ENCODE peak calls at places on chromosomes 12 and 14, in nine cellular contexts. X, P, T, U, B, M, F, W and I are unnamed samples.

GRCh38 chr12:104599985-104600712 is 143.4 kb downstream of the CHST11 start:
- DNase-seq in X (no peak), P (no peak), T (no peak), U (no peak), B (no peak), M (no peak), F (no peak), W (no peak), I (no peak)

GRCh38 chr12:22350817-22351371 is 16.4 kb upstream of the ST8SIA1 start:
- DNase-seq in X (no peak), P (no peak), T (no peak), U (no peak), B (no peak), M (no peak), F (no peak), W (no peak), I (no peak)

GRCh38 chr12:112126000-112126431 is 656 bp downstream of the TRAFD1 start:
- DNase-seq in X (no peak), P (no peak), T (no peak), U (no peak), B (peak), M (no peak), F (no peak), W (no peak), I (no peak)

GRCh38 chr14:54329082-54329695 is 67.6 kb upstream of the CDKN3 start:
- DNase-seq in X (peak), P (peak), T (peak), U (no peak), B (no peak), M (peak), F (no peak), W (no peak), I (no peak)

GRCh38 chr14:96589577-96589976 is 87.4 kb downstream of the PAPOLA start:
- DNase-seq in X (no peak), P (no peak), T (no peak), U (no peak), B (no peak), M (no peak), F (no peak), W (no peak), I (peak)

GRCh38 chr14:54564071-54564798 is 2.7 kb upstream of the SAMD4A start:
- DNase-seq in X (no peak), P (peak), T (peak), U (no peak), B (no peak), M (no peak), F (no peak), W (no peak), I (no peak)

GRCh38 chr14:57632649-57633048 is 139.0 kb upstream of the CCDC198 start:
- DNase-seq in X (no peak), P (no peak), T (no peak), U (no peak), B (no peak), M (no peak), F (no peak), W (no peak), I (no peak)

GRCh38 chr12:56293785-56294184 is 6.3 kb downstream of the CS start:
- DNase-seq in X (no peak), P (no peak), T (no peak), U (no peak), B (no peak), M (no peak), F (no peak), W (no peak), I (no peak)

GRCh38 chr12:30286345-30286926 is 409.2 kb downstream of the IPO8 start:
- DNase-seq in X (no peak), P (peak), T (peak), U (no peak), B (no peak), M (no peak), F (no peak), W (no peak), I (no peak)

GRCh38 chr12:115322275-115322674 is 638.3 kb upstream of the TBX3 start:
- DNase-seq in X (no peak), P (no peak), T (peak), U (no peak), B (no peak), M (no peak), F (no peak), W (no peak), I (no peak)

GRCh38 chr12:124567673-124568373 is 411 bp upstream of the NCOR2 start:
- DNase-seq in X (peak), P (peak), T (peak), U (peak), B (peak), M (no peak), F (peak), W (peak), I (peak)
- TF ChIP-seq POLR2A in X (no peak), P (peak), T (no peak), U (no peak), B (no peak), M (no peak), F (no peak), W (no peak), I (no peak)

DNA sequence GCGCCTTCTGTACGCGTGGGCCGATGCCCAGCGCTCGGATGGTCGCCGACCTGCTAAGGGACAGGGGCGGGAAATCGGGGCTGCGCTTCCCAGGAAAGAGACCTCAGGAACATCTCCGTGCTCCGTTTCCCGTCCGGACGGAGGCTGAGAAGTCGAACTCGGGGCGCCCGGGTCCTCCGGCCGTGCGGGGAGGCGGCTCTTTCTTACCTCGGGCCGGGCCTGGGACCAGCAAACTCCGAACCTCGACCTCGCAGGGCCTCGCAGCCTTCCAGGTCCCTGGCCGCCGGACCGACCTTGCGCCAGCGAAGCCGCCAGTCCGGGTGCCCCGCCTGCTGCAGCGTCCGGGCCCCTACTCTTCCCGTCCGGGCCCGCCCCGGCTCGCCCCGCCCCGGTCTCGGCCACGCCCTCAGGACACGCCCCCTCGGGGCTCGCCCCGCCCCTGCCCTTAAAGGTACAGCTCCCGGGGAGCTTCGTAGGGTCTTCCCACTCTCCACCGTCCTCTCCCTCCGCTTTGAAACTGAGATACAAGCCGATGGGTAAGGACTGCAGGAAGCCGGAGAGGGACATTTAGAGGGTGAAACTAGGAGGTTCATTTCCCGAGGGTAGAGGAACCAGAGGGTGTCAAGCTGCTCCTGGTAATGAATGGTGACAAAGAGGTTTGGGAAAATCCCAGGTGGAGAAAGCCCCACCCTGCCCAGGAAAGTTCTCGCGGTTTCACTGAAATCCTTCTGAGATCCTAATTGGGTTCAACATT is at the start of gene SLC8B1:
- DNase-seq in X (peak), P (peak), T (peak), U (peak), B (peak), M (peak), F (peak), W (peak), I (peak)
- TF ChIP-seq POLR2A in X (peak), P (peak), T (peak), U (peak), B (peak), M (peak), F (peak), W (no peak), I (peak)

GRCh38 chr12:81615031-81615430 is 144.1 kb downstream of the PPFIA2 start:
- DNase-seq in X (no peak), P (no peak), T (no peak), U (no peak), B (no peak), M (no peak), F (no peak), W (no peak), I (no peak)
- TF ChIP-seq POLR2A in X (no peak), P (no peak), T (no peak), U (no peak), B (no peak), M (no peak), F (no peak), W (no peak), I (no peak)

GRCh38 chr14:74495356-74495755 is 1.8 kb downstream of the ISCA2 start:
- DNase-seq in X (no peak), P (no peak), T (no peak), U (no peak), B (no peak), M (no peak), F (no peak), W (no peak), I (no peak)

GRCh38 chr14:74491952-74492351 is 1.2 kb downstream of the NPC2 start:
- DNase-seq in X (no peak), P (peak), T (peak), U (no peak), B (no peak), M (no peak), F (no peak), W (no peak), I (no peak)

GRCh38 chr14:74492413-74493342 is at the start of gene NPC2:
- DNase-seq in X (no peak), P (no peak), T (no peak), U (no peak), B (no peak), M (no peak), F (no peak), W (no peak), I (no peak)

GRCh38 chr14:74488788-74489397 is 4.2 kb downstream of the NPC2 start:
- DNase-seq in X (no peak), P (no peak), T (peak), U (no peak), B (no peak), M (no peak), F (no peak), W (no peak), I (no peak)

GRCh38 chr14:74493343-74494261 is at the start of gene ISCA2:
- DNase-seq in X (peak), P (peak), T (peak), U (peak), B (peak), M (peak), F (peak), W (peak), I (peak)
- TF ChIP-seq POLR2A in X (peak), P (peak), T (peak), U (peak), B (peak), M (peak), F (no peak), W (no peak), I (no peak)

GRCh38 chr14:68785817-68786490 is 6.9 kb downstream of the ZFP36L1 start:
- DNase-seq in X (peak), P (peak), T (no peak), U (peak), B (no peak), M (no peak), F (no peak), W (no peak), I (no peak)

GRCh38 chr14:68787235-68787727 is 5.6 kb downstream of the ZFP36L1 start:
- DNase-seq in X (peak), P (peak), T (no peak), U (peak), B (no peak), M (no peak), F (no peak), W (no peak), I (peak)

GRCh38 chr14:68788275-68789001 is 4.4 kb downstream of the ZFP36L1 start:
- DNase-seq in X (no peak), P (no peak), T (no peak), U (peak), B (no peak), M (no peak), F (no peak), W (no peak), I (no peak)

GRCh38 chr14:68784995-68785816 is 7.7 kb downstream of the ZFP36L1 start:
- DNase-seq in X (peak), P (peak), T (peak), U (peak), B (no peak), M (no peak), F (no peak), W (no peak), I (peak)

DNA sequence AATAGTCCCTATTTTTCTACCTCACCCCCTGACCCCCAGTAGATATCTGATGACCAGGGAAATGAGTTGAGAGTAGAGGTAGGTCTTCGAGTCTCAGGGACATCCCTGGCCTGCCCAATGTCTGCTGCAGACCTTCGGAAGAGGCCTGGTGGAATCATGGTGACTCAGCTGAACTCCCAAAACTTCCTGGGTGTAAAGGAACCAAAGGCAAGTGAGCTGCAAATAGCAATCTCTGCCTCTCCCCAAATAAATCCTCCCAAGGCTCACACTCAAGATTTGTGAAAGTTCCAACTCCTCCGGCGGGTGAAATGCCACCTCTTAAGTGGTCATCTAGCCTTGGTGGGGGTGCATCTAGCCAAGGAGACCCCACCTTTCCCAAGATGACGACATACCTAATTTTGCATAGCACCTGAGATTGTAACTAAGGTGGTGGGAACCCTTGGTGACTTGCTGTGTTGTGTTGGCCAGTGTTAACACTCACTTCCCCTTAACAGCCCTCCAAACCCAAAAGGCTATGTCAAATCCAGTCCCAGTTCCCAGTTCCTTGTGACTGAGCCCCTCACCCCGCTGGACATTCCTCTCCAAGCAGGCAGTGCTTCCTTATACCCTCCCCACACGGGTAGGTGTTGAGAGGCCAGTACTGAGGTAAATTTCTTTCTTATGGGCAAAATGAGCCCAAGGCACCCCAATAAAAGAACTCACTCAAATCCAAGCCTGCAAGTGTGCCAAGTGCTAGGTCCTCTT is 6.2 kb downstream of the ZFP36L1 start:
- DNase-seq in X (peak), P (peak), T (peak), U (peak), B (no peak), M (no peak), F (no peak), W (no peak), I (peak)
- TF ChIP-seq POLR2A in X (no peak), P (no peak), T (no peak), U (no peak), B (no peak), M (peak), F (no peak), W (no peak), I (no peak)